ENCODE peak calls at places on chromosomes 7 and 10, in seven cellular contexts. One of them, this sample, is unnamed.

GRCh38 chr7:28516390-28517145 is 104.2 kb downstream of the CREB5 start:
- DNase-seq in cardiac muscle cell: no peak
- DNase-seq in dorsolateral prefrontal cortex: no peak
- DNase-seq in tibial artery: no peak
- DNase-seq in fibroblast of lung: no peak
- DNase-seq in psoas muscle: no peak
- DNase-seq in pancreas: no peak
- DNase-seq in this sample: no peak

GRCh38 chr10:55203319-55203718 is 402.3 kb upstream of the PCDH15 start:
- DNase-seq in cardiac muscle cell: no peak
- DNase-seq in dorsolateral prefrontal cortex: no peak
- DNase-seq in tibial artery: no peak
- DNase-seq in fibroblast of lung: peak; percentile 54
- DNase-seq in psoas muscle: no peak
- DNase-seq in pancreas: no peak
- DNase-seq in this sample: no peak

GRCh38 chr7:45026984-45027773 is 27.2 kb downstream of the CCM2 start:
- DNase-seq in cardiac muscle cell: peak; percentile 38
- DNase-seq in dorsolateral prefrontal cortex: no peak
- DNase-seq in tibial artery: peak; percentile 39
- DNase-seq in fibroblast of lung: peak; percentile 12
- DNase-seq in psoas muscle: no peak
- DNase-seq in pancreas: no peak
- DNase-seq in this sample: peak; percentile 27

GRCh38 chr10:16341637-16342036 is 95.2 kb upstream of the PTER start:
- DNase-seq in cardiac muscle cell: no peak
- DNase-seq in dorsolateral prefrontal cortex: no peak
- DNase-seq in tibial artery: no peak
- DNase-seq in fibroblast of lung: no peak
- DNase-seq in psoas muscle: no peak
- DNase-seq in pancreas: no peak
- DNase-seq in this sample: no peak

GRCh38 chr7:18087687-18088078 is 60.0 kb upstream of the PRPS1L1 start:
- DNase-seq in cardiac muscle cell: no peak
- DNase-seq in dorsolateral prefrontal cortex: peak; percentile 37
- DNase-seq in tibial artery: no peak
- DNase-seq in fibroblast of lung: no peak
- DNase-seq in psoas muscle: no peak
- DNase-seq in pancreas: no peak
- DNase-seq in this sample: no peak

GRCh38 chr10:11318812-11319598 is 292.4 kb downstream of the USP6NL start:
- DNase-seq in cardiac muscle cell: no peak
- DNase-seq in dorsolateral prefrontal cortex: no peak
- DNase-seq in tibial artery: no peak
- DNase-seq in fibroblast of lung: no peak
- DNase-seq in psoas muscle: no peak
- DNase-seq in pancreas: no peak
- DNase-seq in this sample: no peak

GRCh38 chr7:136033413-136034031 is 56.4 kb upstream of the MTPN start:
- DNase-seq in cardiac muscle cell: peak; percentile 8
- DNase-seq in dorsolateral prefrontal cortex: no peak
- DNase-seq in tibial artery: no peak
- DNase-seq in fibroblast of lung: no peak
- DNase-seq in psoas muscle: no peak
- DNase-seq in pancreas: no peak
- DNase-seq in this sample: no peak

GRCh38 chr7:121138262-121138933 is 149.9 kb downstream of the CPED1 start:
- DNase-seq in cardiac muscle cell: peak; percentile 14
- DNase-seq in dorsolateral prefrontal cortex: no peak
- DNase-seq in tibial artery: no peak
- DNase-seq in fibroblast of lung: peak; percentile 53
- DNase-seq in psoas muscle: no peak
- DNase-seq in pancreas: no peak
- DNase-seq in this sample: no peak

GRCh38 chr10:6179078-6179477 is 23.7 kb upstream of the PFKFB3 start:
- DNase-seq in cardiac muscle cell: no peak
- DNase-seq in dorsolateral prefrontal cortex: no peak
- DNase-seq in tibial artery: no peak
- DNase-seq in fibroblast of lung: peak; percentile 51
- DNase-seq in psoas muscle: no peak
- DNase-seq in pancreas: no peak
- DNase-seq in this sample: no peak

GRCh38 chr7:9945882-9946281 is 1027.8 kb upstream of the PHF14 start:
- DNase-seq in cardiac muscle cell: no peak
- DNase-seq in dorsolateral prefrontal cortex: no peak
- DNase-seq in tibial artery: no peak
- DNase-seq in fibroblast of lung: peak; percentile 19
- DNase-seq in psoas muscle: no peak
- DNase-seq in pancreas: no peak
- DNase-seq in this sample: no peak

GRCh38 chr10:102401322-102401614 is 5.8 kb downstream of the NFKB2 start:
- DNase-seq in cardiac muscle cell: no peak
- DNase-seq in dorsolateral prefrontal cortex: no peak
- DNase-seq in tibial artery: no peak
- DNase-seq in fibroblast of lung: no peak
- DNase-seq in psoas muscle: no peak
- DNase-seq in pancreas: peak; percentile 61
- DNase-seq in this sample: no peak

GRCh38 chr7:90552521-90552920 is 43.6 kb upstream of the CDK14 start:
- DNase-seq in cardiac muscle cell: peak; percentile 45
- DNase-seq in dorsolateral prefrontal cortex: no peak
- DNase-seq in tibial artery: no peak
- DNase-seq in fibroblast of lung: peak; percentile 54
- DNase-seq in psoas muscle: no peak
- DNase-seq in pancreas: no peak
- DNase-seq in this sample: no peak

GRCh38 chr7:123647106-123647730 is 8.4 kb upstream of the LMOD2 start:
- DNase-seq in cardiac muscle cell: no peak
- DNase-seq in dorsolateral prefrontal cortex: no peak
- DNase-seq in tibial artery: no peak
- DNase-seq in fibroblast of lung: no peak
- DNase-seq in psoas muscle: no peak
- DNase-seq in pancreas: no peak
- DNase-seq in this sample: no peak

GRCh38 chr7:79272938-79273337 is 180.5 kb downstream of the MAGI2 start:
- DNase-seq in cardiac muscle cell: peak; percentile 82
- DNase-seq in dorsolateral prefrontal cortex: no peak
- DNase-seq in tibial artery: no peak
- DNase-seq in fibroblast of lung: peak; percentile 23
- DNase-seq in psoas muscle: no peak
- DNase-seq in pancreas: no peak
- DNase-seq in this sample: no peak

GRCh38 chr7:100682991-100683658 is 9.6 kb downstream of the GNB2 start:
- DNase-seq in cardiac muscle cell: no peak
- DNase-seq in dorsolateral prefrontal cortex: no peak
- DNase-seq in tibial artery: no peak
- DNase-seq in fibroblast of lung: no peak
- DNase-seq in psoas muscle: peak; percentile 56
- DNase-seq in pancreas: peak; percentile 78
- DNase-seq in this sample: no peak

GRCh38 chr7:18993933-18994668 is 123.3 kb downstream of the TWIST1 start:
- DNase-seq in cardiac muscle cell: peak; percentile 32
- DNase-seq in dorsolateral prefrontal cortex: no peak
- DNase-seq in tibial artery: no peak
- DNase-seq in fibroblast of lung: no peak
- DNase-seq in psoas muscle: no peak
- DNase-seq in pancreas: no peak
- DNase-seq in this sample: no peak

GRCh38 chr7:90692396-90692795 is 96.3 kb downstream of the CDK14 start:
- DNase-seq in cardiac muscle cell: peak; percentile 18
- DNase-seq in dorsolateral prefrontal cortex: no peak
- DNase-seq in tibial artery: no peak
- DNase-seq in fibroblast of lung: no peak
- DNase-seq in psoas muscle: no peak
- DNase-seq in pancreas: no peak
- DNase-seq in this sample: no peak

GRCh38 chr7:102021841-102022618 is 204.6 kb downstream of the CUX1 start:
- DNase-seq in cardiac muscle cell: no peak
- DNase-seq in dorsolateral prefrontal cortex: no peak
- DNase-seq in tibial artery: no peak
- DNase-seq in fibroblast of lung: no peak
- DNase-seq in psoas muscle: no peak
- DNase-seq in pancreas: no peak
- DNase-seq in this sample: no peak

GRCh38 chr7:137297551-137298463 is 45.7 kb downstream of the PTN start:
- DNase-seq in cardiac muscle cell: no peak
- DNase-seq in dorsolateral prefrontal cortex: no peak
- DNase-seq in tibial artery: no peak
- DNase-seq in fibroblast of lung: no peak
- DNase-seq in psoas muscle: no peak
- DNase-seq in pancreas: no peak
- DNase-seq in this sample: no peak

GRCh38 chr10:4902571-4903011 is 60.6 kb upstream of the AKR1C1 start:
- DNase-seq in cardiac muscle cell: peak; percentile 82
- DNase-seq in dorsolateral prefrontal cortex: no peak
- DNase-seq in tibial artery: no peak
- DNase-seq in fibroblast of lung: peak; percentile 45
- DNase-seq in psoas muscle: no peak
- DNase-seq in pancreas: no peak
- DNase-seq in this sample: no peak

GRCh38 chr7:123131556-123132345 is 68.0 kb downstream of the SLC13A1 start:
- DNase-seq in cardiac muscle cell: no peak
- DNase-seq in dorsolateral prefrontal cortex: no peak
- DNase-seq in tibial artery: no peak
- DNase-seq in fibroblast of lung: no peak
- DNase-seq in psoas muscle: no peak
- DNase-seq in pancreas: no peak
- DNase-seq in this sample: no peak

GRCh38 chr10:86100581-86101061 is 266.0 kb downstream of the GRID1 start:
- DNase-seq in cardiac muscle cell: peak; percentile 18
- DNase-seq in dorsolateral prefrontal cortex: no peak
- DNase-seq in tibial artery: no peak
- DNase-seq in fibroblast of lung: no peak
- DNase-seq in psoas muscle: no peak
- DNase-seq in pancreas: no peak
- DNase-seq in this sample: no peak

GRCh38 chr10:22030421-22030820 is 26.9 kb upstream of the DNAJC1 start:
- DNase-seq in cardiac muscle cell: no peak
- DNase-seq in dorsolateral prefrontal cortex: no peak
- DNase-seq in tibial artery: no peak
- DNase-seq in fibroblast of lung: no peak
- DNase-seq in psoas muscle: no peak
- DNase-seq in pancreas: no peak
- DNase-seq in this sample: no peak

GRCh38 chr7:139066315-139066714 is 30.5 kb upstream of the ZC3HAV1L start:
- DNase-seq in cardiac muscle cell: no peak
- DNase-seq in dorsolateral prefrontal cortex: no peak
- DNase-seq in tibial artery: no peak
- DNase-seq in fibroblast of lung: no peak
- DNase-seq in psoas muscle: no peak
- DNase-seq in pancreas: no peak
- DNase-seq in this sample: no peak

GRCh38 chr7:77806425-77806824 is 7.9 kb downstream of the PHTF2 start:
- DNase-seq in cardiac muscle cell: no peak
- DNase-seq in dorsolateral prefrontal cortex: no peak
- DNase-seq in tibial artery: no peak
- DNase-seq in fibroblast of lung: no peak
- DNase-seq in psoas muscle: no peak
- DNase-seq in pancreas: no peak
- DNase-seq in this sample: no peak

GRCh38 chr7:37248396-37248836 is 200.2 kb downstream of the ELMO1 start:
- DNase-seq in cardiac muscle cell: peak; percentile 18
- DNase-seq in dorsolateral prefrontal cortex: no peak
- DNase-seq in tibial artery: no peak
- DNase-seq in fibroblast of lung: peak; percentile 15
- DNase-seq in psoas muscle: peak; percentile 67
- DNase-seq in pancreas: no peak
- DNase-seq in this sample: no peak
- H3K27ac ChIP-seq in cardiac muscle cell: no peak overlapping the region
- H3K27ac ChIP-seq in dorsolateral prefrontal cortex: peak overlapping the region; percentile 94
- H3K27ac ChIP-seq in tibial artery: no peak overlapping the region
- H3K27ac ChIP-seq in fibroblast of lung: no peak overlapping the region
- H3K27ac ChIP-seq in psoas muscle: no peak overlapping the region
- H3K27ac ChIP-seq in pancreas: no peak overlapping the region
- H3K27ac ChIP-seq in this sample: no peak overlapping the region

GRCh38 chr10:188546-188945 is 53.3 kb downstream of the ZMYND11 start:
- DNase-seq in cardiac muscle cell: no peak
- DNase-seq in dorsolateral prefrontal cortex: no peak
- DNase-seq in tibial artery: no peak
- DNase-seq in fibroblast of lung: peak; percentile 28
- DNase-seq in psoas muscle: no peak
- DNase-seq in pancreas: no peak
- DNase-seq in this sample: no peak

GRCh38 chr10:194281-194680 is 59.0 kb downstream of the ZMYND11 start:
- DNase-seq in cardiac muscle cell: no peak
- DNase-seq in dorsolateral prefrontal cortex: no peak
- DNase-seq in tibial artery: no peak
- DNase-seq in fibroblast of lung: no peak
- DNase-seq in psoas muscle: no peak
- DNase-seq in pancreas: no peak
- DNase-seq in this sample: no peak

GRCh38 chr10:191703-192518 is 56.7 kb downstream of the ZMYND11 start:
- DNase-seq in cardiac muscle cell: peak; percentile 82
- DNase-seq in dorsolateral prefrontal cortex: no peak
- DNase-seq in tibial artery: no peak
- DNase-seq in fibroblast of lung: peak; percentile 72
- DNase-seq in psoas muscle: no peak
- DNase-seq in pancreas: no peak
- DNase-seq in this sample: no peak

GRCh38 chr10:186911-187310 is 51.7 kb downstream of the ZMYND11 start:
- DNase-seq in cardiac muscle cell: no peak
- DNase-seq in dorsolateral prefrontal cortex: no peak
- DNase-seq in tibial artery: no peak
- DNase-seq in fibroblast of lung: no peak
- DNase-seq in psoas muscle: no peak
- DNase-seq in pancreas: no peak
- DNase-seq in this sample: no peak

DNA sequence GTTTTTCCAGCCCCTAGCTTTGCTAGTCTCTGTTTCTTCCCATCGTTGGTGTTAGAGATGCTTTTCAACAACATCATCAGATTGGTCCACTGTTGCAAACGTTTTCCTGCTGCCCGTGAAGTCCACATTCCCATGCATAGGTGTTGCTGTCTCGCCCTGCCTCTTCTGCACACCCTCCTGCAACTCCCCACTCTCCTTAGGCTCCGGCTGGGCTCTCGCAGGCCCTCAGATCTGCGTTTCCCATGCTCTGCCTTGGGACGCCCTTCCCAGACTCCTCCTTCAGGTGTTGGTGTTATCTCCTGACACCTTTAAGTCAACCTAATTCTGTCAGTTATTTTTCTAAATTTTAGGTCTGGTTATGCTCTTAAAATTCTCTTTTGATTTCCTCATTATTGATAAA is 55.0 kb downstream of the ZMYND11 start:
- DNase-seq in cardiac muscle cell: no peak
- DNase-seq in dorsolateral prefrontal cortex: no peak
- DNase-seq in tibial artery: no peak
- DNase-seq in fibroblast of lung: no peak
- DNase-seq in psoas muscle: no peak
- DNase-seq in pancreas: no peak
- DNase-seq in this sample: no peak
- TF ChIP-seq CTCF in cardiac muscle cell: no peak
- TF ChIP-seq CTCF in dorsolateral prefrontal cortex: no peak
- TF ChIP-seq CTCF in tibial artery: no peak
- TF ChIP-seq CTCF in fibroblast of lung: no peak
- TF ChIP-seq CTCF in psoas muscle: no peak
- TF ChIP-seq CTCF in pancreas: no peak
- TF ChIP-seq CTCF in this sample: no peak

GRCh38 chr7:105990141-105990540 is 27.1 kb downstream of the CDHR3 start:
- DNase-seq in cardiac muscle cell: no peak
- DNase-seq in dorsolateral prefrontal cortex: no peak
- DNase-seq in tibial artery: no peak
- DNase-seq in fibroblast of lung: no peak
- DNase-seq in psoas muscle: no peak
- DNase-seq in pancreas: no peak
- DNase-seq in this sample: no peak
- H3K27me3 ChIP-seq in cardiac muscle cell: no peaks in the 10 kb centered on the region
- H3K27me3 ChIP-seq in dorsolateral prefrontal cortex: no peaks in the 10 kb centered on the region
- H3K27me3 ChIP-seq in tibial artery: peaks cover 3% of the 10 kb centered on the region
- H3K27me3 ChIP-seq in fibroblast of lung: no peaks in the 10 kb centered on the region
- H3K27me3 ChIP-seq in psoas muscle: no peaks in the 10 kb centered on the region
- H3K27me3 ChIP-seq in pancreas: no peaks in the 10 kb centered on the region
- H3K27me3 ChIP-seq in this sample: no peaks in the 10 kb centered on the region

GRCh38 chr10:92965314-92965713 is 95.3 kb upstream of the CYP26C1 start:
- DNase-seq in cardiac muscle cell: peak; percentile 73
- DNase-seq in dorsolateral prefrontal cortex: no peak
- DNase-seq in tibial artery: no peak
- DNase-seq in fibroblast of lung: peak; percentile 80
- DNase-seq in psoas muscle: no peak
- DNase-seq in pancreas: no peak
- DNase-seq in this sample: no peak
- H3K27ac ChIP-seq in cardiac muscle cell: no peak overlapping the region
- H3K27ac ChIP-seq in dorsolateral prefrontal cortex: no peak overlapping the region
- H3K27ac ChIP-seq in tibial artery: no peak overlapping the region
- H3K27ac ChIP-seq in fibroblast of lung: no peak overlapping the region
- H3K27ac ChIP-seq in psoas muscle: no peak overlapping the region
- H3K27ac ChIP-seq in pancreas: no peak overlapping the region
- H3K27ac ChIP-seq in this sample: no peak overlapping the region